ENCODE peak calls at places on chromosomes 11 and 22, in six cellular contexts. I, T, Y, Z, N and O are unnamed samples.

GRCh38 chr11:61618991-61619390 is 38.1 kb upstream of the SYT7 start:
- DNase-seq in I (no peak), T (no peak), Y (no peak), Z (no peak), N (no peak), O (no peak)

GRCh38 chr22:23137468-23137867 is 4.3 kb downstream of the RSPH14 start:
- DNase-seq in N (no peak), T (no peak), Y (no peak), I (no peak), Z (no peak), O (no peak)

GRCh38 chr11:330307-330693 is 9.6 kb upstream of the IFITM3 start:
- DNase-seq in I (no peak), T (no peak), N (no peak), Y (peak), Z (no peak), O (no peak)

GRCh38 chr11:101035872-101036271 is 93.7 kb downstream of the PGR start:
- DNase-seq in I (no peak), Z (no peak), N (no peak), T (no peak), Y (no peak), O (no peak)

GRCh38 chr22:23205330-23205729 is 25.0 kb downstream of the BCR start:
- DNase-seq in N (no peak), T (no peak), Y (no peak), Z (no peak), I (no peak), O (no peak)

GRCh38 chr11:45023065-45023365 is 72.3 kb upstream of the TP53I11 start:
- DNase-seq in Z (no peak), Y (no peak), I (no peak), N (no peak), T (no peak), O (no peak)

GRCh38 chr22:23563111-23563510 is 17.0 kb downstream of the IGLL1 start:
- DNase-seq in Z (no peak), N (no peak), T (no peak), Y (no peak), I (no peak), O (no peak)

GRCh38 chr11:34529643-34530042 is 16.0 kb upstream of the ELF5 start:
- DNase-seq in Y (no peak), I (no peak), N (peak), T (no peak), Z (no peak), O (no peak)

GRCh38 chr11:65867284-65868071 is 5.1 kb downstream of the EFEMP2 start:
- DNase-seq in T (peak), I (no peak), Y (no peak), Z (peak), N (no peak), O (no peak)

GRCh38 chr11:46410021-46410420 is 18.4 kb upstream of the CHRM4 start:
- DNase-seq in T (peak), I (no peak), Z (peak), N (no peak), Y (peak), O (no peak)

GRCh38 chr11:63017306-63017974 is 1.8 kb upstream of the SLC22A8 start:
- DNase-seq in N (no peak), Y (no peak), Z (no peak), T (no peak), I (no peak), O (no peak)

GRCh38 chr22:40510965-40511364 is 125.6 kb downstream of the MRTFA start:
- DNase-seq in Y (no peak), N (no peak), T (no peak), I (no peak), Z (no peak), O (no peak)

GRCh38 chr22:40511604-40512003 is 124.9 kb downstream of the MRTFA start:
- DNase-seq in I (no peak), T (no peak), N (no peak), Z (no peak), Y (no peak), O (no peak)

GRCh38 chr22:40517631-40518030 is 118.9 kb downstream of the MRTFA start:
- DNase-seq in I (no peak), Z (peak), T (no peak), N (no peak), Y (no peak), O (no peak)

GRCh38 chr22:40509401-40510134 is 127.0 kb downstream of the MRTFA start:
- DNase-seq in N (no peak), I (no peak), Z (no peak), Y (peak), T (peak), O (peak)

DNA sequence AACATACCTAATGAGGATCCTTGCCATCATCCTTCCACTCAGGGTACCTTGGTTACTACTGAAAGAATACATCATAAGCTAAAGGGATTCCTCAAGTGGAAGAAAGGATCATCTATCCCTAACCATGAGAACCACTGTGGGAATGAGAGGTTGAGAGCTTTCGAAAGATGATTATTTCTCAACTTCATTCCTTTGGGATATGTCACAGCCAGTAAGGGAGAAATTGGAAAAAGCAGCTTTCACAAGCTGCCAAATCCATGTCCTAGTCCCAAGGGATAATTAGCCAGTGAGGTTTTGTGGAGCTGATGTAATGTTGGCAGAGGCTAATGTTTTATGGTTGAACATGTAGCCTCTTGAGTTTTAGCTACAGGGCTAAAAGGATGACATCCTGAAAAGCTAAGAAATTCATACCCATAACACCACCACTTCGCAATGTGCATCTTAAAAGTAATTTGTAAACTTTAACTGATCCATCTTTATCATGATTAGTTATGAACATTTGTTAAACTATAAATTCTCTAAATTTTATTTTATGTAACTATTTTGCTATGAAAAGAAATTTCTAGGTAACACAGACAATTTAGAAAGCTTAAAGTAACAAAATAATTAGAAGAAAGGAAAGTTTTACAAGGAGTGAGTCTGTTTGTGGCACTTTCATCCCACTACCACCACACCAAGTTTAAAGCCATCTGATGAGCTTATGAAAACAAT is 123.9 kb downstream of the MRTFA start:
- DNase-seq in N (peak), T (peak), Z (no peak), I (no peak), Y (peak), O (peak)
- H3K27ac ChIP-seq in N (peak), T (no peak), Z (no peak), I (no peak), Y (peak), O (peak)

GRCh38 chr11:17405232-17406005 is 17.0 kb upstream of the KCNJ11 start:
- DNase-seq in T (peak), N (peak), Y (peak), Z (peak), I (peak), O (no peak)
- TF ChIP-seq CTCF in T (peak), N (no peak), Y (peak), Z (peak), I (no peak), O (no peak)

GRCh38 chr11:92810423-92810822 is 159.0 kb upstream of the MTNR1B start:
- DNase-seq in Z (no peak), Y (no peak), N (no peak), I (no peak), T (no peak), O (no peak)

GRCh38 chr11:92808009-92808408 is 161.4 kb upstream of the MTNR1B start:
- DNase-seq in T (no peak), Z (no peak), Y (no peak), N (no peak), I (no peak), O (no peak)

GRCh38 chr11:92812841-92813240 is 156.6 kb upstream of the MTNR1B start:
- DNase-seq in T (no peak), Y (no peak), N (no peak), Z (no peak), I (no peak), O (no peak)

GRCh38 chr11:92811341-92811740 is 158.1 kb upstream of the MTNR1B start:
- DNase-seq in Z (no peak), Y (no peak), T (no peak), I (no peak), N (no peak), O (peak)
- H3K27ac ChIP-seq in Z (no peak), Y (no peak), T (no peak), I (no peak), N (no peak), O (no peak)

GRCh38 chr11:20671856-20672546 is 2.6 kb downstream of the NELL1 start:
- DNase-seq in N (peak), I (peak), Z (peak), Y (no peak), T (peak), O (no peak)
- TF ChIP-seq CTCF in N (peak), I (no peak), Z (peak), Y (no peak), T (peak), O (no peak)

GRCh38 chr11:115266066-115266465 is 238.1 kb downstream of the CADM1 start:
- DNase-seq in T (no peak), Z (no peak), N (no peak), Y (no peak), I (no peak), O (no peak)

GRCh38 chr11:115267871-115268270 is 236.3 kb downstream of the CADM1 start:
- DNase-seq in Z (no peak), T (no peak), I (no peak), Y (no peak), N (no peak), O (no peak)

GRCh38 chr11:115269193-115269592 is 235.0 kb downstream of the CADM1 start:
- DNase-seq in Z (no peak), Y (no peak), T (no peak), I (no peak), N (no peak), O (no peak)

GRCh38 chr11:115264278-115264677 is 239.9 kb downstream of the CADM1 start:
- DNase-seq in Z (no peak), N (no peak), I (no peak), T (no peak), Y (no peak), O (no peak)

DNA sequence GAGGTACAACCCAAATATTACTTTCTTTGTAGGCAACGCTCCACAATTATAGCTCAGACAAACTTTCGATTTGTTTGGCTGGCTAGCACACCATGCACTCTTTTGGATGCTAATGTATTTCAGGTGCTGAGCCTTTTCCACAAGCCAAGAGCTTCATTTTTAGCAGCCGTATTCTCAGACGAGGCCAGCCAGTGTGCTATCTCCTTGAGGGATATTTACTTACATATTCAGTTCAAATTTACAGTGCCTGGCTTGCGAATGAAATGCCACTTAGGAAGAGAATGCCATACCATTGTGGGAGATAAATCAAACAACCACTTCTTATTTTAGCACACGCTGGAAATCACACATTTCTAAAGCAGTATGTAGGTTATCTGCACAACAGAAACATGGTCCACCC is 237.0 kb downstream of the CADM1 start:
- DNase-seq in Y (no peak), Z (no peak), T (no peak), I (no peak), N (no peak), O (no peak)
- H3K27ac ChIP-seq in Y (no peak), Z (no peak), T (peak), I (no peak), N (no peak), O (no peak)